ENCODE peak calls at places on chromosomes 2 and 18, in four cellular contexts. One of them, this sample, is unnamed.

GRCh38 chr2:186459009-186459408 is 27.1 kb upstream of the ZC3H15 start:
- DNase-seq in HepG2: peak; percentile 64
- DNase-seq in H1: no peak
- DNase-seq in K562: no peak
- DNase-seq in this sample: peak; percentile 47

GRCh38 chr2:126655066-126655465 is 892 bp upstream of the GYPC start:
- DNase-seq in K562: peak; percentile 40
- DNase-seq in HepG2: no peak
- DNase-seq in H1: peak; percentile 39
- DNase-seq in this sample: no peak

GRCh38 chr2:121017411-121017810 is 267.6 kb downstream of the TFCP2L1 start:
- DNase-seq in H1: no peak
- DNase-seq in K562: no peak
- DNase-seq in HepG2: no peak
- DNase-seq in this sample: no peak

GRCh38 chr18:47582055-47582454 is 330.6 kb upstream of the SKOR2 start:
- DNase-seq in H1: no peak
- DNase-seq in K562: no peak
- DNase-seq in HepG2: no peak
- DNase-seq in this sample: no peak

GRCh38 chr2:164595031-164595430 is 26.3 kb downstream of the GRB14 start:
- DNase-seq in K562: no peak
- DNase-seq in H1: no peak
- DNase-seq in HepG2: no peak
- DNase-seq in this sample: no peak

GRCh38 chr2:44689516-44689915 is 252.0 kb upstream of the SIX3 start:
- DNase-seq in HepG2: no peak
- DNase-seq in K562: no peak
- DNase-seq in H1: no peak
- DNase-seq in this sample: no peak

GRCh38 chr2:208306291-208306690 is 40.2 kb downstream of the PIKFYVE start:
- DNase-seq in H1: no peak
- DNase-seq in HepG2: no peak
- DNase-seq in K562: no peak
- DNase-seq in this sample: no peak

GRCh38 chr2:199940373-199940772 is 14.9 kb downstream of the TYW5 start:
- DNase-seq in H1: no peak
- DNase-seq in HepG2: peak; percentile 40
- DNase-seq in K562: no peak
- DNase-seq in this sample: peak; percentile 41

GRCh38 chr18:1014951-1015627 is 110.4 kb downstream of the ADCYAP1 start:
- DNase-seq in H1: no peak
- DNase-seq in K562: no peak
- DNase-seq in HepG2: no peak
- DNase-seq in this sample: no peak

GRCh38 chr2:12448846-12449480 is 267.8 kb upstream of the TRIB2 start:
- DNase-seq in H1: no peak
- DNase-seq in K562: no peak
- DNase-seq in HepG2: no peak
- DNase-seq in this sample: no peak

GRCh38 chr18:47560693-47561092 is 309.2 kb upstream of the SKOR2 start:
- DNase-seq in HepG2: no peak
- DNase-seq in H1: peak; percentile 59
- DNase-seq in K562: no peak
- DNase-seq in this sample: no peak

GRCh38 chr2:135258193-135258592 is 206.1 kb downstream of the RAB3GAP1 start:
- DNase-seq in H1: no peak
- DNase-seq in K562: no peak
- DNase-seq in HepG2: no peak
- DNase-seq in this sample: no peak

GRCh38 chr2:165745916-165746315 is 48.1 kb downstream of the GALNT3 start:
- DNase-seq in K562: no peak
- DNase-seq in HepG2: no peak
- DNase-seq in H1: no peak
- DNase-seq in this sample: no peak

GRCh38 chr2:236086971-236087465 is 81.2 kb downstream of the GBX2 start:
- DNase-seq in H1: peak; percentile 63
- DNase-seq in HepG2: no peak
- DNase-seq in K562: no peak
- DNase-seq in this sample: no peak

GRCh38 chr2:65103013-65103720 is 26.7 kb downstream of the RAB1A start:
- DNase-seq in HepG2: no peak
- DNase-seq in H1: no peak
- DNase-seq in K562: no peak
- DNase-seq in this sample: no peak

GRCh38 chr2:86254576-86255538 is 55.6 kb downstream of the MRPL35 start:
- DNase-seq in H1: no peak
- DNase-seq in HepG2: no peak
- DNase-seq in K562: no peak
- DNase-seq in this sample: no peak

GRCh38 chr18:49811151-49811938 is 2.0 kb downstream of the ACAA2 start:
- DNase-seq in K562: no peak
- DNase-seq in HepG2: no peak
- DNase-seq in H1: no peak
- DNase-seq in this sample: no peak

GRCh38 chr2:228678110-228678509 is 496.6 kb upstream of the SPHKAP start:
- DNase-seq in K562: no peak
- DNase-seq in HepG2: no peak
- DNase-seq in H1: no peak
- DNase-seq in this sample: no peak

GRCh38 chr2:176642074-176642473 is 372.8 kb downstream of the MTX2 start:
- DNase-seq in K562: no peak
- DNase-seq in HepG2: no peak
- DNase-seq in H1: no peak
- DNase-seq in this sample: no peak

GRCh38 chr18:25464211-25464610 is 112.2 kb upstream of the ZNF521 start:
- DNase-seq in H1: no peak
- DNase-seq in HepG2: no peak
- DNase-seq in K562: no peak
- DNase-seq in this sample: no peak

GRCh38 chr2:198930170-198930569 is 527.6 kb downstream of the SATB2 start:
- DNase-seq in H1: no peak
- DNase-seq in HepG2: no peak
- DNase-seq in K562: no peak
- DNase-seq in this sample: no peak

GRCh38 chr2:241066893-241067341 is 35.2 kb downstream of the MTERF4 start:
- DNase-seq in HepG2: no peak
- DNase-seq in K562: peak; percentile 29
- DNase-seq in H1: peak; percentile 80
- DNase-seq in this sample: peak; percentile 23

GRCh38 chr2:185676316-185676715 is 62.3 kb upstream of the FSIP2 start:
- DNase-seq in HepG2: no peak
- DNase-seq in K562: no peak
- DNase-seq in H1: no peak
- DNase-seq in this sample: no peak

GRCh38 chr2:165277860-165278656 is 38.8 kb downstream of the SCN2A start:
- DNase-seq in H1: no peak
- DNase-seq in HepG2: no peak
- DNase-seq in K562: no peak
- DNase-seq in this sample: no peak

GRCh38 chr2:58449286-58450010 is 208.3 kb upstream of the FANCL start:
- DNase-seq in K562: no peak
- DNase-seq in HepG2: no peak
- DNase-seq in H1: no peak
- DNase-seq in this sample: no peak

GRCh38 chr2:127067620-127068350 is 39.2 kb downstream of the BIN1 start:
- DNase-seq in H1: peak; percentile 95
- DNase-seq in K562: peak; percentile 79
- DNase-seq in HepG2: peak; percentile 78
- DNase-seq in this sample: peak; percentile 81

GRCh38 chr2:95760839-95761525 is 169.2 kb downstream of the TRIM43 start:
- DNase-seq in HepG2: no peak
- DNase-seq in H1: no peak
- DNase-seq in K562: peak; percentile 13
- DNase-seq in this sample: peak; percentile 1

GRCh38 chr18:3114456-3114855 is 101.5 kb upstream of the LPIN2 start:
- DNase-seq in H1: no peak
- DNase-seq in HepG2: no peak
- DNase-seq in K562: no peak
- DNase-seq in this sample: no peak

GRCh38 chr18:3111523-3112240 is 98.7 kb upstream of the LPIN2 start:
- DNase-seq in HepG2: no peak
- DNase-seq in H1: no peak
- DNase-seq in K562: no peak
- DNase-seq in this sample: no peak

GRCh38 chr18:3117493-3118192 is 102.1 kb downstream of the MYOM1 start:
- DNase-seq in H1: no peak
- DNase-seq in HepG2: peak; percentile 95
- DNase-seq in K562: no peak
- DNase-seq in this sample: peak; percentile 82

GRCh38 chr18:3115430-3116025 is 102.6 kb upstream of the LPIN2 start:
- DNase-seq in HepG2: no peak
- DNase-seq in K562: no peak
- DNase-seq in H1: no peak
- DNase-seq in this sample: no peak

GRCh38 chr18:3114026-3114425 is 101.1 kb upstream of the LPIN2 start:
- DNase-seq in HepG2: no peak
- DNase-seq in K562: no peak
- DNase-seq in H1: no peak
- DNase-seq in this sample: no peak
- TF ChIP-seq RAD21 in HepG2: no peak
- TF ChIP-seq RAD21 in K562: no peak
- TF ChIP-seq RAD21 in H1: no peak
- TF ChIP-seq RAD21 in this sample: no peak

GRCh38 chr2:43356774-43357173 is 130.4 kb upstream of the ZFP36L2 start:
- DNase-seq in K562: no peak
- DNase-seq in HepG2: no peak
- DNase-seq in H1: no peak
- DNase-seq in this sample: no peak
- TF ChIP-seq CHD2 in K562: no peak
- TF ChIP-seq CHD2 in HepG2: no peak
- TF ChIP-seq CHD2 in H1: no peak
- TF ChIP-seq CHD2 in this sample: no peak

GRCh38 chr18:11872479-11873136 is 21.4 kb downstream of the CHMP1B start:
- DNase-seq in H1: no peak
- DNase-seq in HepG2: peak; percentile 71
- DNase-seq in K562: peak; percentile 62
- DNase-seq in this sample: peak; percentile 67
- TF ChIP-seq PHF8 in H1: no peak
- TF ChIP-seq PHF8 in HepG2: no peak
- TF ChIP-seq PHF8 in K562: no peak
- TF ChIP-seq PHF8 in this sample: no peak

DNA sequence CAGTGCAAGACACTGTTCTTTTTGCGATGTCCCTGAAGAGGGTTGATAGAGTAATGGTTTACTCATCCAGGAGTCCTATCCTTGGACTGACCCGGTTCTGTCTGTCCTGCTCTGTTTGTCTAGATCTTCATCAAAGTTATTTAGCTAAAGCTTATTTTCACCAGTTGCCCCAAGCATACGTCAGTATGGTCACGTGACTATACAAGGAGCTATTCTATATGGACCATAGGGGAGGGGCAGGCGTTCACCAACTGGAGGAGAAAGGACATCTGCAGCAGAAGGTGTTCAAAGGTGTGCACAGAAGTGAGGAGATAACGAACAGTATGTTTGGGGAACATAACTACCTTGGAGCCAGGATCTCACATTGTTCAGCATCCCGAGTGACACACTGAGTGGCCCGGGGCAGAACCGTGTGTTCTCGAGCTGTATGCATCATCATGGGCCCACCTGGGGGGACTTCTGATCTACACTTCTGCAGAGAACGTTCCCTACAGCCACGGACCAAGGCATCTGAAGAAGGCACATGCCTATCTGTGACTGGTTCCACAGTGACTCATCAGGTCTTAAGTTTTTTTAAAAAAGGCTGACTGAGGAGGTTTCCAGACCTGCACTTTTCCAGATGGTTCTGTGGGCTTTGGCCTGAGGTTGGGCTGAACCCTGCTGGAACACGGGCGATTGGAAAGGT is 68.5 kb upstream of the YWHAQ start:
- DNase-seq in HepG2: no peak
- DNase-seq in K562: peak; percentile 75
- DNase-seq in H1: no peak
- DNase-seq in this sample: peak; percentile 61
- TF ChIP-seq RAD21 in HepG2: no peak
- TF ChIP-seq RAD21 in K562: no peak
- TF ChIP-seq RAD21 in H1: no peak
- TF ChIP-seq RAD21 in this sample: no peak

GRCh38 chr2:55010915-55011314 is 39.3 kb downstream of the RTN4 start:
- DNase-seq in K562: no peak
- DNase-seq in H1: no peak
- DNase-seq in HepG2: peak; percentile 28
- DNase-seq in this sample: no peak
- TF ChIP-seq CHD2 in K562: no peak
- TF ChIP-seq CHD2 in H1: no peak
- TF ChIP-seq CHD2 in HepG2: no peak
- TF ChIP-seq CHD2 in this sample: no peak

GRCh38 chr18:75247601-75248421 is 37.2 kb downstream of the TSHZ1 start:
- DNase-seq in HepG2: peak; percentile 6
- DNase-seq in K562: no peak
- DNase-seq in H1: no peak
- DNase-seq in this sample: no peak

GRCh38 chr18:75248426-75249191 is 38.0 kb downstream of the TSHZ1 start:
- DNase-seq in K562: no peak
- DNase-seq in HepG2: no peak
- DNase-seq in H1: no peak
- DNase-seq in this sample: no peak

GRCh38 chr18:75249192-75249551 is 38.6 kb downstream of the TSHZ1 start:
- DNase-seq in HepG2: no peak
- DNase-seq in K562: no peak
- DNase-seq in H1: no peak
- DNase-seq in this sample: no peak

GRCh38 chr18:75244914-75245313 is 34.3 kb downstream of the TSHZ1 start:
- DNase-seq in H1: no peak
- DNase-seq in K562: no peak
- DNase-seq in HepG2: no peak
- DNase-seq in this sample: no peak

GRCh38 chr18:75247041-75247551 is 36.5 kb downstream of the TSHZ1 start:
- DNase-seq in H1: no peak
- DNase-seq in HepG2: no peak
- DNase-seq in K562: no peak
- DNase-seq in this sample: no peak
- TF ChIP-seq PHF8 in H1: no peak
- TF ChIP-seq PHF8 in HepG2: no peak
- TF ChIP-seq PHF8 in K562: no peak
- TF ChIP-seq PHF8 in this sample: no peak

This sample was measured in A549.